ENCODE peak calls at places on chromosomes 6 and 20, in six cellular contexts. One of them, this sample, is unnamed. For H3K4me1, the result is how much of the 10 kb centered on the place peaks cover.

GRCh38 chr6:142566628-142567396 is 265.0 kb downstream of the ADGRG6 start:
- DNase-seq in ovary: peak
- DNase-seq in CD8-positive, alpha-beta T cell: peak
- DNase-seq in body of pancreas: peak
- DNase-seq in OCI-LY7: peak
- DNase-seq in A549: peak
- DNase-seq in this sample: no peak

GRCh38 chr6:11851405-11851804 is 72.8 kb upstream of the ADTRP start:
- DNase-seq in ovary: no peak
- DNase-seq in CD8-positive, alpha-beta T cell: no peak
- DNase-seq in body of pancreas: no peak
- DNase-seq in OCI-LY7: no peak
- DNase-seq in A549: no peak
- DNase-seq in this sample: no peak

GRCh38 chr6:98653171-98653570 is 181.2 kb upstream of the POU3F2 start:
- DNase-seq in ovary: no peak
- DNase-seq in CD8-positive, alpha-beta T cell: no peak
- DNase-seq in body of pancreas: no peak
- DNase-seq in OCI-LY7: no peak
- DNase-seq in A549: no peak
- DNase-seq in this sample: no peak

GRCh38 chr6:112183271-112183671 is 71.1 kb downstream of the LAMA4 start:
- DNase-seq in ovary: no peak
- DNase-seq in CD8-positive, alpha-beta T cell: no peak
- DNase-seq in body of pancreas: no peak
- DNase-seq in OCI-LY7: no peak
- DNase-seq in A549: no peak
- DNase-seq in this sample: no peak

GRCh38 chr6:139443226-139444112 is 69.0 kb upstream of the CITED2 start:
- DNase-seq in ovary: no peak
- DNase-seq in CD8-positive, alpha-beta T cell: no peak
- DNase-seq in body of pancreas: no peak
- DNase-seq in OCI-LY7: no peak
- DNase-seq in A549: no peak
- DNase-seq in this sample: no peak

GRCh38 chr20:6993016-6993415 is 225.5 kb downstream of the BMP2 start:
- DNase-seq in ovary: no peak
- DNase-seq in CD8-positive, alpha-beta T cell: no peak
- DNase-seq in body of pancreas: no peak
- DNase-seq in OCI-LY7: no peak
- DNase-seq in A549: no peak
- DNase-seq in this sample: no peak

GRCh38 chr6:113903666-113904330 is 46.7 kb downstream of the MARCKS start:
- DNase-seq in ovary: peak
- DNase-seq in CD8-positive, alpha-beta T cell: no peak
- DNase-seq in body of pancreas: peak
- DNase-seq in OCI-LY7: no peak
- DNase-seq in A549: no peak
- DNase-seq in this sample: peak

GRCh38 chr6:164097557-164098398 is 683.3 kb downstream of the QKI start:
- DNase-seq in ovary: no peak
- DNase-seq in CD8-positive, alpha-beta T cell: no peak
- DNase-seq in body of pancreas: no peak
- DNase-seq in OCI-LY7: no peak
- DNase-seq in A549: no peak
- DNase-seq in this sample: no peak

GRCh38 chr6:116439572-116439971 is 21.6 kb upstream of the CALHM6 start:
- DNase-seq in ovary: no peak
- DNase-seq in CD8-positive, alpha-beta T cell: no peak
- DNase-seq in body of pancreas: no peak
- DNase-seq in OCI-LY7: no peak
- DNase-seq in A549: no peak
- DNase-seq in this sample: no peak

GRCh38 chr20:22582960-22583772 is 1.2 kb downstream of the FOXA2 start:
- DNase-seq in ovary: no peak
- DNase-seq in CD8-positive, alpha-beta T cell: no peak
- DNase-seq in body of pancreas: peak
- DNase-seq in OCI-LY7: no peak
- DNase-seq in A549: peak
- DNase-seq in this sample: no peak

GRCh38 chr6:55433446-55434130 is 106.3 kb downstream of the GFRAL start:
- DNase-seq in ovary: no peak
- DNase-seq in CD8-positive, alpha-beta T cell: no peak
- DNase-seq in body of pancreas: no peak
- DNase-seq in OCI-LY7: no peak
- DNase-seq in A549: no peak
- DNase-seq in this sample: no peak

GRCh38 chr6:11685411-11686093 is 93.1 kb downstream of the ADTRP start:
- DNase-seq in ovary: no peak
- DNase-seq in CD8-positive, alpha-beta T cell: no peak
- DNase-seq in body of pancreas: no peak
- DNase-seq in OCI-LY7: no peak
- DNase-seq in A549: peak
- DNase-seq in this sample: no peak

GRCh38 chr6:143673638-143674037 is 4.1 kb upstream of the PHACTR2 start:
- DNase-seq in ovary: no peak
- DNase-seq in CD8-positive, alpha-beta T cell: no peak
- DNase-seq in body of pancreas: no peak
- DNase-seq in OCI-LY7: no peak
- DNase-seq in A549: peak
- DNase-seq in this sample: no peak

GRCh38 chr6:2899596-2899995 is 3.5 kb downstream of the SERPINB9 start:
- DNase-seq in ovary: no peak
- DNase-seq in CD8-positive, alpha-beta T cell: no peak
- DNase-seq in body of pancreas: no peak
- DNase-seq in OCI-LY7: no peak
- DNase-seq in A549: no peak
- DNase-seq in this sample: no peak

GRCh38 chr6:27770724-27771123 is 141.5 kb downstream of the OR2B2 start:
- DNase-seq in ovary: no peak
- DNase-seq in CD8-positive, alpha-beta T cell: no peak
- DNase-seq in body of pancreas: no peak
- DNase-seq in OCI-LY7: no peak
- DNase-seq in A549: no peak
- DNase-seq in this sample: no peak

GRCh38 chr6:73942581-73942980 is 246.6 kb downstream of the CD109 start:
- DNase-seq in ovary: no peak
- DNase-seq in CD8-positive, alpha-beta T cell: no peak
- DNase-seq in body of pancreas: no peak
- DNase-seq in OCI-LY7: no peak
- DNase-seq in A549: no peak
- DNase-seq in this sample: no peak

GRCh38 chr6:37127961-37128862 is 41.7 kb upstream of the PIM1 start:
- DNase-seq in ovary: no peak
- DNase-seq in CD8-positive, alpha-beta T cell: no peak
- DNase-seq in body of pancreas: no peak
- DNase-seq in OCI-LY7: no peak
- DNase-seq in A549: no peak
- DNase-seq in this sample: peak

GRCh38 chr6:37134622-37135191 is 35.2 kb upstream of the PIM1 start:
- DNase-seq in ovary: no peak
- DNase-seq in CD8-positive, alpha-beta T cell: no peak
- DNase-seq in body of pancreas: peak
- DNase-seq in OCI-LY7: no peak
- DNase-seq in A549: peak
- DNase-seq in this sample: no peak

GRCh38 chr6:37130704-37131103 is 39.2 kb upstream of the PIM1 start:
- DNase-seq in ovary: no peak
- DNase-seq in CD8-positive, alpha-beta T cell: no peak
- DNase-seq in body of pancreas: no peak
- DNase-seq in OCI-LY7: no peak
- DNase-seq in A549: no peak
- DNase-seq in this sample: no peak

GRCh38 chr6:37131960-37132253 is 38.0 kb upstream of the PIM1 start:
- DNase-seq in ovary: no peak
- DNase-seq in CD8-positive, alpha-beta T cell: no peak
- DNase-seq in body of pancreas: no peak
- DNase-seq in OCI-LY7: no peak
- DNase-seq in A549: no peak
- DNase-seq in this sample: no peak

GRCh38 chr6:37131104-37131959 is 38.6 kb upstream of the PIM1 start:
- DNase-seq in ovary: no peak
- DNase-seq in CD8-positive, alpha-beta T cell: no peak
- DNase-seq in body of pancreas: no peak
- DNase-seq in OCI-LY7: no peak
- DNase-seq in A549: peak
- DNase-seq in this sample: peak
- H3K4me3 ChIP-seq in ovary: no peak
- H3K4me3 ChIP-seq in CD8-positive, alpha-beta T cell: no peak
- H3K4me3 ChIP-seq in body of pancreas: no peak
- H3K4me3 ChIP-seq in OCI-LY7: no peak
- H3K4me3 ChIP-seq in A549: peak
- H3K4me3 ChIP-seq in this sample: peak

DNA sequence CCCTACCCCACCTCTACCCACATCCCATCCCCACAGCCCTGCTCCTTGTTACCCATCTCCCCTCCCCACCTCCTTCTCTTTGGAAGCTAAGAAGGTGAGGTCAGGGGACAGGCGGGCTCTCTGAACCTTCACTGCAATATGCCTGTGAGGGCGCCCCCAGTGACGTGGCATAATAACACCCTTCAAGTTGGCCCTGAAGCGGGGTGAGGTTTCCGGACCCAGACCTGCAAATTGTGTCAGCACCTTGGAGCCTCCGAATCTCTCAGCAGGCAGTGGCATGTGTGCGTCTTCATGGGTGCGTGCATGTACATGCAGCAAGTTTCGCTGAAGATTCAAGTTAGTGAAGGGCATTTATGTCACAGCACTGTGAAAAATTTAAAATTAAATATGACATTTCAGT is 114.6 kb downstream of the SOBP start:
- DNase-seq in ovary: no peak
- DNase-seq in CD8-positive, alpha-beta T cell: no peak
- DNase-seq in body of pancreas: no peak
- DNase-seq in OCI-LY7: no peak
- DNase-seq in A549: no peak
- DNase-seq in this sample: no peak
- TF ChIP-seq CTCF in ovary: no peak
- TF ChIP-seq CTCF in CD8-positive, alpha-beta T cell: no peak
- TF ChIP-seq CTCF in body of pancreas: no peak
- TF ChIP-seq CTCF in OCI-LY7: peak
- TF ChIP-seq CTCF in A549: no peak
- TF ChIP-seq CTCF in this sample: no peak

GRCh38 chr6:40722553-40723258 is 135.5 kb upstream of the LRFN2 start:
- DNase-seq in ovary: no peak
- DNase-seq in CD8-positive, alpha-beta T cell: no peak
- DNase-seq in body of pancreas: no peak
- DNase-seq in OCI-LY7: no peak
- DNase-seq in A549: no peak
- DNase-seq in this sample: no peak

GRCh38 chr6:40727272-40727671 is 140.1 kb upstream of the LRFN2 start:
- DNase-seq in ovary: no peak
- DNase-seq in CD8-positive, alpha-beta T cell: no peak
- DNase-seq in body of pancreas: no peak
- DNase-seq in OCI-LY7: no peak
- DNase-seq in A549: no peak
- DNase-seq in this sample: no peak

GRCh38 chr6:40723967-40724366 is 136.8 kb upstream of the LRFN2 start:
- DNase-seq in ovary: no peak
- DNase-seq in CD8-positive, alpha-beta T cell: no peak
- DNase-seq in body of pancreas: no peak
- DNase-seq in OCI-LY7: no peak
- DNase-seq in A549: no peak
- DNase-seq in this sample: no peak

GRCh38 chr6:40722081-40722480 is 134.9 kb upstream of the LRFN2 start:
- DNase-seq in ovary: no peak
- DNase-seq in CD8-positive, alpha-beta T cell: no peak
- DNase-seq in body of pancreas: no peak
- DNase-seq in OCI-LY7: no peak
- DNase-seq in A549: no peak
- DNase-seq in this sample: no peak

DNA sequence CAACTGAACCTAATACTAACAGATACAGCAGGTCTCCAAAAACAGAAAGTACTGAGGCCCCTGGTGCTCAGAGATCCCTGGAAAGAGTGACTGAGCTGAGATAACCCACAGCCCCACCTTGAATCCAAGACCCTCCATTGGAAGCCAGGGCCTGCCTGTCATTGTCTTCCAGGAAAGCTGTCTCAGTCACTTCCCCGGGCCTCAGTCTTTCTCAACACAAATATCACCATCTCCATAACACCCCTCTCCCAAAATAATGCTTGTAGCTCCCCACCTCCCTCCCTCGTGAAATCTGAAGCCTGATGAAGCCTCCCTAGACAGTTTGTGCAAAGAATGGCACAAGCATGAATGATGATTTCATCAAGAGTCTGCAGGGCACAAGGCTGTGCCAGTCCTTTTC is 138.2 kb upstream of the LRFN2 start:
- DNase-seq in ovary: no peak
- DNase-seq in CD8-positive, alpha-beta T cell: no peak
- DNase-seq in body of pancreas: no peak
- DNase-seq in OCI-LY7: no peak
- DNase-seq in A549: no peak
- DNase-seq in this sample: no peak
- H3K4me1 ChIP-seq in ovary: under half
- H3K4me1 ChIP-seq in CD8-positive, alpha-beta T cell: under half
- H3K4me1 ChIP-seq in body of pancreas: under half
- H3K4me1 ChIP-seq in OCI-LY7: under half
- H3K4me1 ChIP-seq in A549: under half
- H3K4me1 ChIP-seq in this sample: under half

DNA sequence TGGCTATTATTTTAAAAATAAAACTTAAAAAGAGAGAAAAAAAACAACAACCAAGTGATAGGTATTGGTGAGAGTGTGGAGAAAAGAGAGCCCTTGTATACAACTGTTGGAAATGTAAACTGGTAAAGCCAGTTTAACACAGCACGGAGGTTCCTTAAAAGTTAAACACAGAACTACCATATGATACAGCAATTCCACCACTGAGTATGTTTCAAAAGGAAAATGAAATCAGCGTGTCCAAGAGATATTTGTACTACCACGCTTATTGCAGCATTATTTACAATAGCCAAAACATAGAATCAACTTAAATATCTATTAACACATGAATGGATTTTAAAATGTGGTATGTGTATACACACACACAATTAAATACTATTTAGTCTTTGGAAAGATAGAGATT is 1.1 kb downstream of the PTCHD4 start:
- DNase-seq in ovary: no peak
- DNase-seq in CD8-positive, alpha-beta T cell: no peak
- DNase-seq in body of pancreas: no peak
- DNase-seq in OCI-LY7: no peak
- DNase-seq in A549: no peak
- DNase-seq in this sample: no peak
- H3K4me3 ChIP-seq in ovary: peak
- H3K4me3 ChIP-seq in CD8-positive, alpha-beta T cell: no peak
- H3K4me3 ChIP-seq in body of pancreas: no peak
- H3K4me3 ChIP-seq in OCI-LY7: no peak
- H3K4me3 ChIP-seq in A549: no peak
- H3K4me3 ChIP-seq in this sample: peak

DNA sequence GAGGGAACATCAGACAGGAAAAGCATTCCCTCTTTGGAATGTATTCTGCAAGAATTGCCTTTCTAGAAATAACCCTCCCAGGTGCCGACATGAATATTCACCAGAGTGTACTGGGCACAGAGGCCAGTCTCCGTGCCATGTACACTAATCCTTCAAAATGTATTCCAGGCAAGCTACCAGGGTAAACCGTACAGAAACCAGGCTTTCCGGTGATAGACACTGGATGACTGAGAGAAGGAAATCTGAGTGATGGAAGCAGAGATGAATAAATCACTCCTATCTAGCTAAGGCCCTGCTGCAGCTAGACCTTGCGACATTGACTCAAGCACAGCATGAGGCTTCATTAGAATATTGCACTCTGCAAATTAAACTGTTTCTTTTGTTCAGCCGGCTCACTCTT is 370.0 kb downstream of the BTBD9 start:
- DNase-seq in ovary: no peak
- DNase-seq in CD8-positive, alpha-beta T cell: no peak
- DNase-seq in body of pancreas: no peak
- DNase-seq in OCI-LY7: no peak
- DNase-seq in A549: no peak
- DNase-seq in this sample: no peak
- TF ChIP-seq CTCF in ovary: no peak
- TF ChIP-seq CTCF in CD8-positive, alpha-beta T cell: no peak
- TF ChIP-seq CTCF in body of pancreas: no peak
- TF ChIP-seq CTCF in OCI-LY7: no peak
- TF ChIP-seq CTCF in A549: no peak
- TF ChIP-seq CTCF in this sample: no peak